ENCODE peak calls at places on chromosomes 7 and 10, in seven cellular contexts. B is dermis blood vessel endothelial cell; T is GM19239; J is naive thymus-derived CD4-positive, alpha-beta T cell; G is mesendoderm; M is left ventricle myocardium superior; Z is GM23338. W is an unnamed sample.

GRCh38 chr10:80588506-80589020 is 50.9 kb downstream of the SH2D4B start:
- DNase-seq in Z (no peak), T (no peak), G (no peak), B (no peak), J (no peak), M (no peak), W (no peak)

GRCh38 chr7:127652333-127653248 is 597 bp downstream of the SND1 start:
- DNase-seq in B (peak), Z (peak), T (no peak), G (peak), J (no peak), M (no peak), W (peak)

GRCh38 chr10:119416855-119417254 is 125.7 kb downstream of the RGS10 start:
- DNase-seq in G (peak), T (peak), J (peak), Z (peak), B (peak), M (peak), W (peak)

GRCh38 chr7:134140889-134141867 is 14.0 kb downstream of the LRGUK start:
- DNase-seq in G (peak), B (peak), T (peak), Z (peak), M (peak), J (no peak), W (peak)

GRCh38 chr10:117165557-117166419 is 27.7 kb upstream of the VAX1 start:
- DNase-seq in M (peak), B (peak), J (no peak), G (peak), T (no peak), Z (peak), W (peak)

GRCh38 chr7:47588704-47589225 is 6.9 kb upstream of the TNS3 start:
- DNase-seq in Z (no peak), J (no peak), B (no peak), M (no peak), T (no peak), G (no peak), W (no peak)

GRCh38 chr10:6987536-6987945 is 407.5 kb upstream of the PRKCQ start:
- DNase-seq in J (no peak), Z (no peak), T (no peak), G (no peak), M (no peak), B (no peak), W (no peak)

GRCh38 chr7:129085148-129085547 is 30.2 kb upstream of the TNPO3 start:
- DNase-seq in Z (no peak), G (no peak), M (no peak), J (no peak), T (no peak), B (no peak), W (no peak)

GRCh38 chr7:115864082-115864481 is 166.5 kb downstream of the TFEC start:
- DNase-seq in Z (no peak), J (no peak), G (no peak), T (no peak), M (no peak), B (no peak), W (no peak)

GRCh38 chr7:47635091-47636090 is 53.5 kb upstream of the TNS3 start:
- DNase-seq in Z (peak), J (no peak), T (no peak), M (peak), G (peak), B (peak), W (no peak)

GRCh38 chr10:86657011-86657395 is 2.7 kb downstream of the OPN4 start:
- DNase-seq in B (no peak), M (no peak), G (no peak), J (no peak), Z (no peak), T (no peak), W (no peak)

GRCh38 chr10:114259825-114260224 is 20.8 kb downstream of the VWA2 start:
- DNase-seq in M (peak), Z (no peak), T (no peak), G (no peak), J (no peak), B (no peak), W (no peak)

GRCh38 chr10:22478555-22479334 is 133.4 kb downstream of the SPAG6 start:
- DNase-seq in T (no peak), M (no peak), G (no peak), B (no peak), J (no peak), Z (no peak), W (no peak)

GRCh38 chr7:149822353-149822943 is 15.7 kb upstream of the ZNF862 start:
- DNase-seq in J (no peak), Z (no peak), T (no peak), B (no peak), M (peak), G (no peak), W (no peak)

GRCh38 chr10:21030096-21030495 is 133.0 kb upstream of the NEBL start:
- DNase-seq in Z (no peak), J (no peak), B (peak), G (no peak), T (no peak), M (no peak), W (no peak)

GRCh38 chr10:116151076-116151475 is 121.9 kb downstream of the GFRA1 start:
- DNase-seq in J (no peak), G (no peak), Z (no peak), M (no peak), B (no peak), T (no peak), W (no peak)

GRCh38 chr7:40329601-40330153 is 194.9 kb downstream of the SUGCT start:
- DNase-seq in Z (peak), M (no peak), B (peak), G (peak), T (peak), J (no peak), W (peak)

GRCh38 chr7:155881471-155882350 is 69.4 kb upstream of the SHH start:
- DNase-seq in B (no peak), M (no peak), G (no peak), J (no peak), Z (no peak), T (no peak), W (no peak)

GRCh38 chr7:151060416-151061234 is 1.2 kb downstream of the SLC4A2 start:
- DNase-seq in G (peak), B (peak), T (no peak), M (no peak), Z (no peak), J (no peak), W (peak)

GRCh38 chr10:73965890-73966768 is 31.8 kb upstream of the VCL start:
- DNase-seq in J (no peak), B (peak), T (no peak), Z (peak), G (peak), M (peak), W (peak)

GRCh38 chr10:102550636-102551210 is 47.0 kb downstream of the SUFU start:
- DNase-seq in T (no peak), B (no peak), G (no peak), M (no peak), Z (no peak), J (no peak), W (no peak)

GRCh38 chr7:110347091-110347490 is 743.8 kb upstream of the LRRN3 start:
- DNase-seq in M (no peak), Z (no peak), J (no peak), G (no peak), T (no peak), B (no peak), W (peak)

GRCh38 chr10:62870866-62871265 is 54.7 kb upstream of the EGR2 start:
- DNase-seq in T (no peak), G (no peak), J (no peak), M (no peak), B (no peak), Z (no peak), W (no peak)

GRCh38 chr7:68269410-68269809 is 1272.8 kb downstream of the TYW1 start:
- DNase-seq in M (no peak), T (no peak), J (no peak), Z (no peak), B (no peak), G (no peak), W (no peak)

GRCh38 chr10:96448021-96448457 is 65.7 kb downstream of the TLL2 start:
- DNase-seq in Z (no peak), T (no peak), M (peak), G (no peak), J (no peak), B (peak), W (no peak)

GRCh38 chr10:118397391-118397790 is 55.3 kb upstream of the FAM204A start:
- DNase-seq in G (no peak), J (no peak), Z (no peak), T (no peak), B (no peak), M (no peak), W (no peak)

GRCh38 chr10:79243211-79244067 is 103.8 kb upstream of the PPIF start:
- DNase-seq in B (peak), G (peak), T (peak), J (peak), M (peak), Z (peak), W (peak)

GRCh38 chr10:72355214-72355555 is 466 bp upstream of the DNAJB12 start:
- DNase-seq in B (no peak), J (no peak), M (no peak), G (no peak), Z (no peak), T (no peak), W (no peak)

GRCh38 chr10:17113889-17114288 is 15.7 kb downstream of the CUBN start:
- DNase-seq in B (peak), Z (no peak), G (no peak), M (peak), J (no peak), T (no peak), W (no peak)